ENCODE peak calls at places on chromosomes 3 and 15, in ten cellular contexts. T is endothelial cell, K is lower lobe of right lung, J is A549, Z is MM.1S, I is cardiac muscle cell, N is neural crest cell, E is K562, X is uterus, O is glutamatergic neuron. Q is an unnamed sample.

GRCh38 chr3:193560870-193561269 is 6.2 kb upstream of the ATP13A4 start:
- DNase-seq in E (no peak), O (no peak), N (no peak), I (no peak), J (no peak), K (no peak), T (no peak), X (no peak), Z (no peak), Q (no peak)

GRCh38 chr3:189962466-189962865 is 158.2 kb downstream of the P3H2 start:
- DNase-seq in K (no peak), O (no peak), X (no peak), Z (no peak), T (no peak), I (no peak), N (no peak), E (no peak), J (no peak), Q (no peak)

GRCh38 chr15:50911001-50911400 is 2.5 kb downstream of the AP4E1 start:
- DNase-seq in K (no peak), J (no peak), E (no peak), X (no peak), Z (no peak), I (no peak), T (no peak), N (no peak), O (no peak), Q (no peak)

GRCh38 chr15:66873856-66874255 is 171.8 kb downstream of the SMAD6 start:
- DNase-seq in J (no peak), K (no peak), N (no peak), Z (no peak), I (no peak), O (no peak), T (no peak), E (no peak), X (no peak), Q (no peak)

GRCh38 chr15:79874242-79874641 is 22.6 kb downstream of the MTHFS start:
- DNase-seq in T (no peak), J (no peak), I (no peak), Z (no peak), O (no peak), E (no peak), N (no peak), K (no peak), X (no peak), Q (peak)

GRCh38 chr3:52046186-52046913 is 10.0 kb downstream of the DUSP7 start:
- DNase-seq in K (no peak), E (no peak), N (no peak), X (peak), O (no peak), T (peak), J (peak), Z (no peak), I (no peak), Q (peak)

GRCh38 chr15:40307421-40308165 is at the start of gene PLCB2:
- DNase-seq in J (peak), E (peak), Z (no peak), T (peak), O (peak), K (peak), I (no peak), X (no peak), N (no peak), Q (peak)

GRCh38 chr3:133673746-133674145 is 12.0 kb upstream of the TOPBP1 start:
- DNase-seq in N (no peak), O (no peak), I (no peak), X (no peak), K (no peak), E (no peak), T (no peak), Z (no peak), J (no peak), Q (no peak)

GRCh38 chr3:117719316-117719926 is 1009.8 kb downstream of the TUSC7 start:
- DNase-seq in I (peak), J (peak), N (no peak), K (no peak), T (no peak), O (no peak), X (no peak), E (peak), Z (peak), Q (peak)

GRCh38 chr15:72034351-72034750 is 83.6 kb downstream of the MYO9A start:
- DNase-seq in N (no peak), O (no peak), K (no peak), Z (no peak), X (no peak), I (no peak), E (no peak), T (no peak), J (no peak), Q (no peak)

GRCh38 chr3:16484216-16484615 is 29.3 kb downstream of the RFTN1 start:
- DNase-seq in O (no peak), N (no peak), J (no peak), X (peak), Z (no peak), T (no peak), K (no peak), E (no peak), I (no peak), Q (no peak)

GRCh38 chr3:69079269-69080159 is 651 bp downstream of the UBA3 start:
- DNase-seq in J (no peak), E (peak), Z (no peak), N (peak), X (no peak), O (peak), T (peak), K (no peak), I (peak), Q (peak)

GRCh38 chr3:127749787-127750225 is 72.5 kb downstream of the MGLL start:
- DNase-seq in Z (peak), T (no peak), K (no peak), X (no peak), E (peak), J (no peak), O (no peak), I (no peak), N (no peak), Q (no peak)

GRCh38 chr3:104629038-104629437 is 737.7 kb upstream of the ALCAM start:
- DNase-seq in Z (no peak), T (no peak), N (no peak), O (no peak), K (no peak), J (no peak), E (no peak), I (no peak), X (no peak), Q (no peak)

GRCh38 chr3:111521881-111522280 is 20.1 kb upstream of the CD96 start:
- DNase-seq in K (no peak), Z (no peak), N (no peak), I (no peak), O (no peak), E (no peak), X (no peak), J (no peak), T (no peak), Q (no peak)

GRCh38 chr3:4757056-4757948 is 221.9 kb upstream of the BHLHE40 start:
- DNase-seq in E (no peak), X (no peak), Z (no peak), J (no peak), N (no peak), I (no peak), K (no peak), O (no peak), T (no peak), Q (no peak)

GRCh38 chr3:17125738-17126137 is 241.0 kb downstream of the PLCL2 start:
- DNase-seq in K (no peak), I (no peak), Z (no peak), T (no peak), E (no peak), O (no peak), J (no peak), N (no peak), X (no peak), Q (no peak)

GRCh38 chr3:11835028-11835639 is 11.6 kb downstream of the TAMM41 start:
- DNase-seq in O (no peak), T (no peak), K (no peak), Z (peak), X (no peak), I (no peak), N (no peak), E (no peak), J (peak), Q (no peak)

GRCh38 chr3:56747150-56747549 is 54.6 kb downstream of the ARHGEF3 start:
- DNase-seq in X (no peak), T (no peak), J (no peak), N (no peak), K (no peak), I (no peak), Z (no peak), E (no peak), O (no peak), Q (no peak)

GRCh38 chr3:128468285-128468790 is 1.6 kb upstream of the DNAJB8 start:
- DNase-seq in X (no peak), K (no peak), E (no peak), N (no peak), Z (no peak), I (no peak), T (no peak), J (no peak), O (no peak), Q (no peak)

GRCh38 chr3:143120716-143121239 is 1.2 kb downstream of the CHST2 start:
- DNase-seq in J (peak), X (no peak), I (peak), K (peak), O (peak), E (peak), T (peak), N (peak), Z (peak), Q (peak)

GRCh38 chr3:28933337-28933736 is 347.5 kb upstream of the RBMS3 start:
- DNase-seq in I (no peak), N (no peak), E (no peak), J (no peak), O (no peak), X (no peak), K (no peak), Z (no peak), T (no peak), Q (no peak)

GRCh38 chr3:43996379-43997301 is 245.0 kb upstream of the TOPAZ1 start:
- DNase-seq in K (peak), E (no peak), X (no peak), J (peak), I (peak), Z (peak), N (peak), O (peak), T (peak), Q (peak)

GRCh38 chr3:16511561-16512434 is 1.7 kb downstream of the RFTN1 start:
- DNase-seq in I (no peak), J (no peak), X (peak), O (no peak), T (no peak), E (no peak), Z (no peak), N (no peak), K (peak), Q (no peak)

GRCh38 chr3:152331975-152332374 is 63.2 kb downstream of the MBNL1 start:
- DNase-seq in X (no peak), Z (peak), I (no peak), J (no peak), O (no peak), T (no peak), K (no peak), E (no peak), N (no peak), Q (no peak)

GRCh38 chr3:186339180-186339912 is 22.7 kb downstream of the DGKG start:
- DNase-seq in K (no peak), T (no peak), X (no peak), E (no peak), O (no peak), I (no peak), N (no peak), J (no peak), Z (no peak), Q (no peak)

GRCh38 chr15:78016860-78017259 is 60.7 kb downstream of the TBC1D2B start:
- DNase-seq in Z (no peak), O (no peak), I (no peak), J (no peak), E (no peak), N (no peak), T (no peak), K (no peak), X (no peak), Q (no peak)

GRCh38 chr15:49984436-49984835 is 134.6 kb downstream of the ATP8B4 start:
- DNase-seq in K (no peak), T (no peak), E (no peak), I (no peak), N (no peak), J (no peak), X (no peak), O (no peak), Z (no peak), Q (no peak)

GRCh38 chr3:4665197-4665596 is 172.0 kb downstream of the ITPR1 start:
- DNase-seq in E (no peak), X (no peak), I (no peak), T (no peak), J (no peak), N (no peak), Z (no peak), K (no peak), O (no peak), Q (no peak)

GRCh38 chr3:129383292-129383860 is 45.1 kb downstream of the EFCAB12 start:
- DNase-seq in E (peak), K (no peak), O (peak), T (peak), X (peak), I (peak), J (peak), Z (peak), N (peak), Q (peak)

GRCh38 chr3:172034786-172035685 is 4.3 kb upstream of the FNDC3B start:
- DNase-seq in K (no peak), Z (peak), X (no peak), J (no peak), E (peak), I (no peak), T (peak), O (no peak), N (no peak), Q (no peak)

GRCh38 chr3:15557511-15557946 is 36.0 kb upstream of the COLQ start:
- DNase-seq in E (peak), T (peak), N (peak), K (no peak), X (peak), Z (peak), O (no peak), J (peak), I (peak), Q (peak)

GRCh38 chr15:34335176-34335575 is 2.4 kb downstream of the SLC12A6 start:
- DNase-seq in Z (no peak), X (no peak), J (no peak), I (no peak), O (no peak), E (no peak), T (no peak), K (no peak), N (no peak), Q (no peak)

GRCh38 chr3:168863561-168863960 is 767.8 kb upstream of the GOLIM4 start:
- DNase-seq in E (no peak), X (no peak), O (no peak), T (no peak), N (no peak), Z (no peak), K (no peak), J (no peak), I (no peak), Q (no peak)

GRCh38 chr3:133927543-133928066 is 31.9 kb upstream of the RAB6B start:
- DNase-seq in O (peak), K (peak), N (peak), Z (peak), T (peak), X (no peak), J (peak), E (peak), I (peak), Q (peak)

GRCh38 chr3:57165637-57166036 is 484 bp upstream of the IL17RD start:
- DNase-seq in X (no peak), J (no peak), O (no peak), T (no peak), E (no peak), I (peak), N (no peak), Z (no peak), K (no peak), Q (no peak)

GRCh38 chr3:53227993-53228885 is 27.6 kb downstream of the TKT start:
- DNase-seq in K (peak), X (no peak), T (no peak), O (no peak), J (no peak), E (no peak), I (no peak), N (no peak), Z (no peak), Q (no peak)

GRCh38 chr3:151795276-151795675 is 18.6 kb upstream of the AADAC start:
- DNase-seq in J (no peak), X (no peak), T (no peak), K (no peak), O (no peak), N (no peak), E (no peak), Z (no peak), I (no peak), Q (no peak)

DNA sequence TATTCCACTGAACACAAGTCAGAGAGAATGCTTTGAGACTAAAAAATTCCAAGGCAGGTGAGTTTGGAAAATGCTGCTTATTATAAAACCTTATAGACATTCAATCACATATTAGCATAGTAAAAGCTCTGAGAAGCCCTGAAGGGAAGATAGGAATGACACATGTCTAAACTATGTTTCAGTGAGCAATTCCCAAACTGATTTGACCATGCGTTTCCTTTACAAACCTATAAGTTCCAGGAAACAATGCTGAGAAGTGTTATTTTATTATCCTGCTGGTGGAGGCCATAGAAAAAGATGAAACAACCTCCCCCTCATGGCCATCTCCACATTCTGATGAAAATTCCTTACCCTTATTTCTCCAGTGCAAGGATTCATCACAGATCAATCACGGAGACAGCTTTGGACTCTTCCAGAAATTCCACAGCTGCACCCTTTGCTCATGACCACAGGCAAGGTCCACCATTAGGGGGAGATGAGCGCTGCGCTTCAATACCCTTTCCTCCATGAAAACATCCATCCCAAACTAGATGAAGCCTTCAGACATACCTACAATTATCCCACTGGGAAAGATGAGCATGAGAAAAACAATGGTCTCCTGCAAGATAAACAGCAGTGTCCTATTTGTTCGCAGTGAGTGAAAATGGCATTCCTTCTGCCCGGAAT is 372.2 kb downstream of the MAGI1 start:
- DNase-seq in K (no peak), X (no peak), Z (no peak), J (no peak), I (no peak), T (no peak), N (no peak), O (no peak), E (no peak), Q (no peak)
- TF ChIP-seq CTCF in K (no peak), X (no peak), Z (no peak), J (no peak), I (no peak), T (no peak), N (peak), O (no peak), E (no peak), Q (no peak)

DNA sequence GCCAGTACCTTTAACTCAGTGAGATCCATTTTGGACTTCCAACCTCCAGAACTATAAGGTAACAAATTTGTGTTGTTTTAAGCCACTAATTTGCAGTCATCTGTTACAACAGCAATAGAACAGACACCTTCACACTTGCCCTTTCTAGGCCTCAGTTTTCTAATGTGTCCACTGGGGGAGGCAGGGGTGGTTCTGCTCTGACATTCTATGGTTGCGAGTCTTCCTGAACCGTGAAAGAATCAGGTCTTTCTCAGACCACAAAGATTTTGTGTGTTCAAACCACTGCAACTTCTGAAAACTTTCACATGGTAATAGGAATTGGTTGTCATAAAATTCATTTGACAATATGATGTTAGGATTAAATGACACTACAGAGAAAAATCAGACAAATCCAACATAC is 26.8 kb upstream of the CSTA start:
- DNase-seq in Z (no peak), K (no peak), X (no peak), E (no peak), O (no peak), J (no peak), N (no peak), T (no peak), I (no peak), Q (no peak)
- TF ChIP-seq CTCF in Z (no peak), K (no peak), X (no peak), E (no peak), O (no peak), J (no peak), N (no peak), T (no peak), I (no peak), Q (no peak)

GRCh38 chr15:91279481-91279880 is 179.4 kb downstream of the SV2B start:
- DNase-seq in I (no peak), Z (no peak), E (no peak), O (no peak), J (no peak), T (no peak), N (no peak), K (no peak), X (no peak), Q (no peak)

GRCh38 chr15:91271565-91272153 is 171.6 kb downstream of the SV2B start:
- DNase-seq in E (peak), J (peak), T (peak), N (peak), K (no peak), O (peak), I (peak), Z (peak), X (peak), Q (peak)

GRCh38 chr15:91278956-91279355 is 178.9 kb downstream of the SV2B start:
- DNase-seq in X (no peak), J (no peak), I (no peak), E (no peak), Z (no peak), T (no peak), O (no peak), N (no peak), K (no peak), Q (no peak)

GRCh38 chr15:91270747-91271146 is 170.7 kb downstream of the SV2B start:
- DNase-seq in I (no peak), N (no peak), K (no peak), T (no peak), J (no peak), O (no peak), E (no peak), Z (no peak), X (no peak), Q (no peak)

DNA sequence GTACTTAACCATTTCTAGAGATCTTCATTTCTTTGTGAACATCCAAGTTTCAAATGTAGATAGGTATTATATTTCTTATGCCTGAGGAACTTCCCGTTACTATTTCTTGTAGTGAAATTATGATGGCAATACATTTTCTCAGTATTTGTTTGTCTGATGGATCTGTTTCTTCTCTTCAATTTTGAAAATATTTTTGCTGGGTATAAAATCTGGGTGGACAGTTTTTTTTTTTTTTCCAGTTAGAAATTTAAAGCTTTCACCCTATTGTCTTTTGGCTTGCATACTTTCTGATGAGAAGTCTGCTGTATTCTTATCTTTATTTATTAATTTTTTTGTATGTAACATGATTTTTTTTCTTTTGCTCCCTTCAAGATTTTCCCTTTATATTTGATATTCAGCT is 175.8 kb downstream of the SV2B start:
- DNase-seq in E (no peak), Z (no peak), T (no peak), I (no peak), J (no peak), O (no peak), K (no peak), N (no peak), X (no peak), Q (no peak)
- TF ChIP-seq CTCF in E (no peak), Z (no peak), T (no peak), I (no peak), J (no peak), O (no peak), K (no peak), N (no peak), X (no peak), Q (no peak)

DNA sequence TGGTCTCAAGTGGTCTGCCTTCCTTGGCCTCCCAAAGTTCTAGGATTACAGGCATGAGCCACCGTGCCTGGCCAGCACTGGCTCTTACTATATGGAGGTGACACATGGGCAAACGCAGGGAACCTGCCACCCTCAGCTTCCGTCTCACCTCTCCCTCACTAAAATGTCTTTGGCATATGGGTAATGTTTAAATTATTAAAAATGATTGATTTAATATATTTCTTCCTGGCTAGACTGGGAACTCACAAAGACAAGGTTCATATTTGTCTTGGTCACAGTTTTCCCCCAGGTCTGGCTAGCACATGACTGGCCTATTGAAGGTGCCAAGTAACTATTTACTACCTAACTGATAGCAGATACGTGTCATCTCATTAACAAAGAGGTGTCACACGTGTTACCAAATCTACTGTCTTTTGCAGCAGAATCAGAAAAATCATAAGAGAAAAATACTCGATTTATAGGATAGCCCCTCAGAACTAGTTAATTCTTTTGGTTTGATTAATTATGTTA is 48.2 kb downstream of the SYNM start:
- DNase-seq in Z (no peak), I (no peak), O (no peak), J (no peak), E (no peak), X (no peak), N (no peak), K (no peak), T (no peak), Q (no peak)
- TF ChIP-seq CTCF in Z (no peak), I (no peak), O (no peak), J (no peak), E (no peak), X (no peak), N (no peak), K (no peak), T (no peak), Q (no peak)

Q was measured in Calu3.